ENCODE peak calls at places on chromosomes 16 and 17, in seven cellular contexts. One of them, this sample, is unnamed.

GRCh38 chr17:16456770-16457316 is 35.1 kb downstream of the LRRC75A start:
- DNase-seq in AG10803: no peak
- DNase-seq in CD8-positive, alpha-beta T cell: no peak
- DNase-seq in ovary: no peak
- DNase-seq in thoracic aorta: no peak
- DNase-seq in BJ: no peak
- DNase-seq in lower leg skin: no peak
- DNase-seq in this sample: no peak

GRCh38 chr17:12421646-12422306 is 243.9 kb upstream of the MYOCD start:
- DNase-seq in thoracic aorta: no peak
- DNase-seq in AG10803: no peak
- DNase-seq in ovary: peak
- DNase-seq in CD8-positive, alpha-beta T cell: no peak
- DNase-seq in BJ: no peak
- DNase-seq in lower leg skin: no peak
- DNase-seq in this sample: no peak

GRCh38 chr17:13642188-13642587 is 40.5 kb upstream of the HS3ST3A1 start:
- DNase-seq in lower leg skin: no peak
- DNase-seq in CD8-positive, alpha-beta T cell: no peak
- DNase-seq in AG10803: peak
- DNase-seq in BJ: no peak
- DNase-seq in ovary: no peak
- DNase-seq in thoracic aorta: no peak
- DNase-seq in this sample: no peak

GRCh38 chr16:58501242-58502131 is 1.5 kb downstream of the NDRG4 start:
- DNase-seq in ovary: peak
- DNase-seq in CD8-positive, alpha-beta T cell: peak
- DNase-seq in thoracic aorta: no peak
- DNase-seq in AG10803: no peak
- DNase-seq in lower leg skin: no peak
- DNase-seq in BJ: no peak
- DNase-seq in this sample: no peak

GRCh38 chr16:27712251-27712711 is 162.3 kb downstream of the KATNIP start:
- DNase-seq in AG10803: no peak
- DNase-seq in lower leg skin: no peak
- DNase-seq in ovary: no peak
- DNase-seq in thoracic aorta: no peak
- DNase-seq in CD8-positive, alpha-beta T cell: no peak
- DNase-seq in BJ: no peak
- DNase-seq in this sample: no peak

GRCh38 chr16:14205666-14206065 is 134.5 kb downstream of the MRTFB start:
- DNase-seq in ovary: no peak
- DNase-seq in AG10803: no peak
- DNase-seq in lower leg skin: no peak
- DNase-seq in thoracic aorta: no peak
- DNase-seq in CD8-positive, alpha-beta T cell: no peak
- DNase-seq in BJ: no peak
- DNase-seq in this sample: no peak

GRCh38 chr16:75555213-75555706 is 792 bp downstream of the TMEM231 start:
- DNase-seq in BJ: peak
- DNase-seq in lower leg skin: peak
- DNase-seq in ovary: peak
- DNase-seq in AG10803: peak
- DNase-seq in CD8-positive, alpha-beta T cell: no peak
- DNase-seq in thoracic aorta: peak
- DNase-seq in this sample: peak

GRCh38 chr17:31072186-31072585 is 22.6 kb upstream of the NF1 start:
- DNase-seq in CD8-positive, alpha-beta T cell: no peak
- DNase-seq in ovary: no peak
- DNase-seq in lower leg skin: no peak
- DNase-seq in thoracic aorta: no peak
- DNase-seq in BJ: peak
- DNase-seq in AG10803: peak
- DNase-seq in this sample: peak

GRCh38 chr17:78589885-78590284 is 12.7 kb upstream of the DNAH17 start:
- DNase-seq in AG10803: no peak
- DNase-seq in lower leg skin: no peak
- DNase-seq in CD8-positive, alpha-beta T cell: no peak
- DNase-seq in ovary: no peak
- DNase-seq in BJ: no peak
- DNase-seq in thoracic aorta: no peak
- DNase-seq in this sample: no peak

GRCh38 chr16:4091638-4092037 is 24.6 kb downstream of the ADCY9 start:
- DNase-seq in ovary: no peak
- DNase-seq in BJ: no peak
- DNase-seq in thoracic aorta: no peak
- DNase-seq in AG10803: no peak
- DNase-seq in CD8-positive, alpha-beta T cell: no peak
- DNase-seq in lower leg skin: no peak
- DNase-seq in this sample: no peak

GRCh38 chr17:12734852-12735430 is 54.4 kb upstream of the ARHGAP44 start:
- DNase-seq in thoracic aorta: no peak
- DNase-seq in lower leg skin: no peak
- DNase-seq in AG10803: no peak
- DNase-seq in ovary: no peak
- DNase-seq in CD8-positive, alpha-beta T cell: no peak
- DNase-seq in BJ: no peak
- DNase-seq in this sample: no peak

GRCh38 chr16:48099455-48099854 is 56.3 kb downstream of the ABCC12 start:
- DNase-seq in BJ: no peak
- DNase-seq in AG10803: no peak
- DNase-seq in thoracic aorta: no peak
- DNase-seq in lower leg skin: no peak
- DNase-seq in ovary: no peak
- DNase-seq in CD8-positive, alpha-beta T cell: no peak
- DNase-seq in this sample: no peak

GRCh38 chr16:89350701-89351380 is 133.3 kb downstream of the ZNF778 start:
- DNase-seq in AG10803: peak
- DNase-seq in thoracic aorta: no peak
- DNase-seq in lower leg skin: no peak
- DNase-seq in ovary: peak
- DNase-seq in CD8-positive, alpha-beta T cell: no peak
- DNase-seq in BJ: no peak
- DNase-seq in this sample: no peak

GRCh38 chr17:39009471-39010085 is 42.4 kb upstream of the FBXO47 start:
- DNase-seq in AG10803: no peak
- DNase-seq in lower leg skin: no peak
- DNase-seq in CD8-positive, alpha-beta T cell: no peak
- DNase-seq in BJ: no peak
- DNase-seq in ovary: no peak
- DNase-seq in thoracic aorta: no peak
- DNase-seq in this sample: no peak

DNA sequence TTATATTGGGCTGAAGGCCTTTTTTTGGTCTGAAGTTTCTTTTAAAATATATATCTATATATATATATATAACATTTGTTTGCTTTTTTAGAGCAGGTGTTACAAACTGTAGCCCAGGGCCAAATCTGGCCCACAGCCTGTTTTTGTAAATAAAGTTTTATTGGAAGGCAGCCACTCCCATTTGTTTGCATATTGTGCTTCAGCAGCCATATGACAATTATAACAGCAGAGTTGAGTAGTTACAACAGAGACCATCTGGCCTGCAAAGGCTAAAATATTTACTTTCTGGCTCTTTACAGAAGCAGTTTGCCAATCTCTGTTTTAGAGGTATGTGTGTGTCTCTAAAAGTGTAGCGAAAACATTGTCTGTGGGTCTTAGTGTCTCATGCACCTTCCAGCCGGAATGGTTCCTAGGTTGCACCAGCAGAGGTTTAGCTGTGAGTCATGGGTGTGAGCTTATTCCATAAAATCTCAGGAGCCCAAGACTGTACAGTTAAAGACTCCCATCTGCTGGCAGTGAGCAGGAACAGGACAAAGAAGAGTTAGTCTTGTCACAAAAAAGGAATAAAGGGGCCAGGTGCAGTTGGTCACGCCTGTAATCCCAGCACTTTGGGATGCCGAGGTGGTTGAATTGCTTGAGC is 23.8 kb downstream of the LCMT1 start:
- DNase-seq in CD8-positive, alpha-beta T cell: no peak
- DNase-seq in AG10803: peak
- DNase-seq in BJ: no peak
- DNase-seq in thoracic aorta: no peak
- DNase-seq in lower leg skin: no peak
- DNase-seq in ovary: no peak
- DNase-seq in this sample: peak
- TF ChIP-seq CTCF in CD8-positive, alpha-beta T cell: no peak
- TF ChIP-seq CTCF in AG10803: peak
- TF ChIP-seq CTCF in BJ: peak
- TF ChIP-seq CTCF in thoracic aorta: no peak
- TF ChIP-seq CTCF in lower leg skin: no peak
- TF ChIP-seq CTCF in ovary: no peak
- TF ChIP-seq CTCF in this sample: peak

GRCh38 chr16:68088130-68088972 is 3.2 kb downstream of the NFATC3 start:
- DNase-seq in AG10803: no peak
- DNase-seq in ovary: no peak
- DNase-seq in BJ: no peak
- DNase-seq in lower leg skin: no peak
- DNase-seq in thoracic aorta: no peak
- DNase-seq in CD8-positive, alpha-beta T cell: no peak
- DNase-seq in this sample: no peak

GRCh38 chr16:68087688-68088087 is 2.5 kb downstream of the NFATC3 start:
- DNase-seq in lower leg skin: no peak
- DNase-seq in CD8-positive, alpha-beta T cell: no peak
- DNase-seq in ovary: no peak
- DNase-seq in thoracic aorta: no peak
- DNase-seq in BJ: no peak
- DNase-seq in AG10803: no peak
- DNase-seq in this sample: no peak

GRCh38 chr16:68090526-68090925 is 5.4 kb downstream of the NFATC3 start:
- DNase-seq in CD8-positive, alpha-beta T cell: no peak
- DNase-seq in lower leg skin: no peak
- DNase-seq in thoracic aorta: no peak
- DNase-seq in ovary: no peak
- DNase-seq in BJ: no peak
- DNase-seq in AG10803: no peak
- DNase-seq in this sample: no peak

GRCh38 chr16:68090109-68090508 is 4.9 kb downstream of the NFATC3 start:
- DNase-seq in ovary: no peak
- DNase-seq in CD8-positive, alpha-beta T cell: no peak
- DNase-seq in lower leg skin: no peak
- DNase-seq in BJ: no peak
- DNase-seq in AG10803: no peak
- DNase-seq in thoracic aorta: no peak
- DNase-seq in this sample: no peak

DNA sequence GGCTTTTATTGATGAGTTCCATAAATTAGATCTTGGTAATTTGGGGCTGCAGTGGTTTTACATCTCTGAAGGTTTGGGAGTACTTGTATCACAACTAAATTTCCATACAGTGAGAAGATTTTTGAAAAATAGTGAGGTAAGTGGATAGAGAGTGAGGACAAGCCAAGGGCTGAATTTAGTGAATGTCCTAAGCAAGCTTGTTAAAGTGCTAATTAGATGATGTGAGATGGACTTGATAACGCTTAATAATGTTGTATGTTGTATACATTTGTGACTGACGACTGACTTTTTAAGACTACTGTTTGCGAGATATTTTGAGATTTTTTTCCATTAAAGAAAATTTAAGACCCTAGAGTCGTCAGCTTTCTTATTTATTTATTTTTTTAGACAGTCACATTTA is 3.9 kb downstream of the NFATC3 start:
- DNase-seq in CD8-positive, alpha-beta T cell: no peak
- DNase-seq in thoracic aorta: no peak
- DNase-seq in ovary: no peak
- DNase-seq in BJ: no peak
- DNase-seq in AG10803: no peak
- DNase-seq in lower leg skin: no peak
- DNase-seq in this sample: no peak
- H3K4me3 ChIP-seq in CD8-positive, alpha-beta T cell: peak
- H3K4me3 ChIP-seq in thoracic aorta: no peak
- H3K4me3 ChIP-seq in ovary: no peak
- H3K4me3 ChIP-seq in BJ: no peak
- H3K4me3 ChIP-seq in AG10803: no peak
- H3K4me3 ChIP-seq in lower leg skin: no peak
- H3K4me3 ChIP-seq in this sample: no peak

GRCh38 chr16:50369133-50369804 is 481 bp upstream of the BRD7 start:
- DNase-seq in thoracic aorta: no peak
- DNase-seq in ovary: no peak
- DNase-seq in AG10803: no peak
- DNase-seq in lower leg skin: no peak
- DNase-seq in CD8-positive, alpha-beta T cell: no peak
- DNase-seq in BJ: no peak
- DNase-seq in this sample: no peak

GRCh38 chr16:50366126-50366525 is 2.7 kb downstream of the BRD7 start:
- DNase-seq in CD8-positive, alpha-beta T cell: no peak
- DNase-seq in BJ: no peak
- DNase-seq in ovary: no peak
- DNase-seq in thoracic aorta: no peak
- DNase-seq in lower leg skin: no peak
- DNase-seq in AG10803: no peak
- DNase-seq in this sample: no peak

GRCh38 chr16:50371036-50371716 is 2.4 kb upstream of the BRD7 start:
- DNase-seq in AG10803: no peak
- DNase-seq in lower leg skin: no peak
- DNase-seq in CD8-positive, alpha-beta T cell: no peak
- DNase-seq in BJ: no peak
- DNase-seq in thoracic aorta: no peak
- DNase-seq in ovary: no peak
- DNase-seq in this sample: no peak

GRCh38 chr16:50367777-50368409 is 895 bp downstream of the BRD7 start:
- DNase-seq in lower leg skin: no peak
- DNase-seq in BJ: no peak
- DNase-seq in thoracic aorta: no peak
- DNase-seq in AG10803: no peak
- DNase-seq in ovary: no peak
- DNase-seq in CD8-positive, alpha-beta T cell: no peak
- DNase-seq in this sample: no peak

GRCh38 chr16:50368410-50369132 is at the start of gene BRD7:
- DNase-seq in CD8-positive, alpha-beta T cell: peak
- DNase-seq in ovary: peak
- DNase-seq in BJ: no peak
- DNase-seq in lower leg skin: no peak
- DNase-seq in thoracic aorta: no peak
- DNase-seq in AG10803: peak
- DNase-seq in this sample: peak
- TF ChIP-seq CTCF in CD8-positive, alpha-beta T cell: no peak
- TF ChIP-seq CTCF in ovary: no peak
- TF ChIP-seq CTCF in BJ: no peak
- TF ChIP-seq CTCF in lower leg skin: no peak
- TF ChIP-seq CTCF in thoracic aorta: peak
- TF ChIP-seq CTCF in AG10803: peak
- TF ChIP-seq CTCF in this sample: peak

DNA sequence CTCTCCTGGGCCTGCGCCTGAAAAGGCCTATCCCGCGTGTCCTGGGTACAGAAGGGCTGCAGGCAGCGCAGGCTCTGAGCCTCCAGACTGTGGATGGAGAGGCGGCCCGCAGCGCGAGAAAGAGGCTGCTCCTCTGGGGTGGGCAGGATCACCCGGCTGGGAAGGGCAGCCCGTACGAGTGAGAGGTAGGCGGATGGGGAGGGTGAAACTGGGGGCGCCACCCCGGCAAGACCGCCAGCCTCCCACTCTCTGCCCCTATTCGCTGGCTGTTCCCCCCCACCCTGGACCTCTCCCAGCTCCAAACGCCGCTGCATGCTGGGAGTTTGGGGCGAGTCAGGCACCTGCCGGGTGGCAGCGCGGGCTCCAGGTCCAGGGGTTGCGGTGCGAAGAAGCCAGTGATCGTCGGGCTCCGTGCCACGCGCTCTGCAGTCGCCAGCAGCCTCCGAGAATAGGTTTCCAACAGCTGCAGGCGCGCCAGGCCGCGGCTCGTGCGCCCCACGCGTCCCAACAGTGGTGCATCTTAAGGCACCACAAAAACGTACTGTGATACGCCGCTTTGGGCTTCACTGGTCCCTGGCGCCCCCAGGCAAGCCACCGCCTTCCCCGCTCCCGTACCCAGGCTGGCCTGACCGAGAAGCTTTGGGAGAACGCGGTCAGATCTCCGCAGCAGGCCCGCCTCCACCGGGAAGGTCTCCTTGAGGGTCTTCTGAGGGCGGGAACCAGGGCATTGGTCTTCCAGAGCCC is 1.1 kb downstream of the NOXO1 start:
- DNase-seq in thoracic aorta: no peak
- DNase-seq in ovary: no peak
- DNase-seq in CD8-positive, alpha-beta T cell: no peak
- DNase-seq in BJ: no peak
- DNase-seq in AG10803: no peak
- DNase-seq in lower leg skin: no peak
- DNase-seq in this sample: no peak
- H3K4me3 ChIP-seq in thoracic aorta: no peak
- H3K4me3 ChIP-seq in ovary: no peak
- H3K4me3 ChIP-seq in CD8-positive, alpha-beta T cell: no peak
- H3K4me3 ChIP-seq in BJ: no peak
- H3K4me3 ChIP-seq in AG10803: no peak
- H3K4me3 ChIP-seq in lower leg skin: no peak
- H3K4me3 ChIP-seq in this sample: no peak